ENCODE peak calls at places on chromosomes 2 and 18, in seven cellular contexts. E is SJSA1, C is mammary epithelial cell, K is fibroblast of lung, R is right atrium auricular region, W is heart left ventricle, L is spleen. Z is an unnamed sample.

GRCh38 chr18:9287037-9287436 is 47.5 kb upstream of the TWSG1 start:
- DNase-seq in E (no peak), C (no peak), K (peak; percentile 8), R (no peak), W (no peak), L (no peak), Z (no peak)

GRCh38 chr2:43412121-43412753 is 183.6 kb downstream of the THADA start:
- DNase-seq in E (no peak), C (peak; percentile 25), K (peak; percentile 54), R (no peak), W (no peak), L (no peak), Z (peak; percentile 51)

GRCh38 chr2:110979834-110980612 is 140.7 kb upstream of the BCL2L11 start:
- DNase-seq in E (no peak), C (no peak), K (no peak), R (no peak), W (no peak), L (no peak), Z (no peak)

GRCh38 chr18:23281626-23282436 is 146.5 kb downstream of the CABLES1 start:
- DNase-seq in E (peak; percentile 71), C (peak; percentile 94), K (no peak), R (no peak), W (no peak), L (no peak), Z (peak; percentile 89)

GRCh38 chr2:235468978-235469694 is 24.7 kb upstream of the AGAP1 start:
- DNase-seq in E (no peak), C (peak; percentile 85), K (peak; percentile 91), R (peak; percentile 63), W (no peak), L (no peak), Z (peak; percentile 97)

GRCh38 chr2:9732824-9733223 is 102.0 kb upstream of the YWHAQ start:
- DNase-seq in E (no peak), C (no peak), K (no peak), R (no peak), W (no peak), L (no peak), Z (no peak)

GRCh38 chr18:29779096-29779495 is 1263.4 kb downstream of the DSC3 start:
- DNase-seq in E (no peak), C (no peak), K (no peak), R (no peak), W (no peak), L (no peak), Z (peak; percentile 29)

GRCh38 chr2:44060990-44061389 is 65.2 kb upstream of the LRPPRC start:
- DNase-seq in E (no peak), C (no peak), K (no peak), R (no peak), W (no peak), L (no peak), Z (no peak)

GRCh38 chr2:233441161-233442027 is 87.1 kb downstream of the DGKD start:
- DNase-seq in E (no peak), C (no peak), K (no peak), R (no peak), W (no peak), L (peak; percentile 73), Z (no peak)

GRCh38 chr2:11498543-11499034 is 32.6 kb upstream of the E2F6 start:
- DNase-seq in E (no peak), C (peak; percentile 16), K (peak; percentile 30), R (peak; percentile 79), W (peak; percentile 95), L (peak; percentile 85), Z (peak; percentile 28)

GRCh38 chr2:4188561-4188960 is 485.2 kb downstream of the DCDC2C start:
- DNase-seq in E (no peak), C (no peak), K (no peak), R (no peak), W (no peak), L (no peak), Z (no peak)

GRCh38 chr2:186848873-186849578 is at the start of gene ZSWIM2:
- DNase-seq in E (peak; percentile 67), C (peak; percentile 76), K (peak; percentile 89), R (peak; percentile 76), W (peak; percentile 62), L (peak; percentile 80), Z (peak; percentile 92)

GRCh38 chr2:12715258-12715865 is 1.4 kb upstream of the TRIB2 start:
- DNase-seq in E (no peak), C (no peak), K (no peak), R (no peak), W (peak; percentile 43), L (no peak), Z (peak; percentile 16)

GRCh38 chr2:166464187-166464586 is 29.9 kb downstream of the SCN7A start:
- DNase-seq in E (no peak), C (no peak), K (no peak), R (no peak), W (no peak), L (no peak), Z (peak; percentile 1)

GRCh38 chr2:201357216-201357615 is at the start of gene FLACC1:
- DNase-seq in E (no peak), C (peak; percentile 49), K (peak; percentile 88), R (peak; percentile 75), W (peak; percentile 44), L (no peak), Z (peak; percentile 51)

GRCh38 chr2:200405599-200406298 is 99.3 kb downstream of the SPATS2L start:
- DNase-seq in E (peak; percentile 76), C (peak; percentile 87), K (peak; percentile 89), R (no peak), W (no peak), L (no peak), Z (peak; percentile 93)

GRCh38 chr2:172046080-172046678 is 39.1 kb upstream of the DLX1 start:
- DNase-seq in E (no peak), C (no peak), K (peak; percentile 53), R (no peak), W (no peak), L (no peak), Z (no peak)

GRCh38 chr2:61436092-61436491 is 34.8 kb downstream of the USP34 start:
- DNase-seq in E (no peak), C (no peak), K (no peak), R (no peak), W (no peak), L (no peak), Z (peak; percentile 15)

GRCh38 chr2:164621761-164622105 is 451 bp upstream of the GRB14 start:
- DNase-seq in E (no peak), C (peak; percentile 5), K (no peak), R (no peak), W (no peak), L (no peak), Z (no peak)

GRCh38 chr2:138244400-138245001 is 257.1 kb upstream of the SPOPL start:
- DNase-seq in E (no peak), C (peak; percentile 16), K (no peak), R (no peak), W (no peak), L (no peak), Z (peak; percentile 65)

GRCh38 chr2:174951746-174952145 is 53.4 kb downstream of the CHN1 start:
- DNase-seq in E (no peak), C (peak; percentile 8), K (peak; percentile 84), R (no peak), W (no peak), L (no peak), Z (peak; percentile 31)

GRCh38 chr2:221407765-221408164 is 164.3 kb downstream of the EPHA4 start:
- DNase-seq in E (no peak), C (no peak), K (no peak), R (no peak), W (no peak), L (no peak), Z (no peak)

GRCh38 chr2:52629944-52630343 is 1137.7 kb upstream of the CHAC2 start:
- DNase-seq in E (no peak), C (no peak), K (no peak), R (no peak), W (no peak), L (peak; percentile 67), Z (no peak)

GRCh38 chr2:181371782-181372292 is 85.3 kb upstream of the ITGA4 start:
- DNase-seq in E (peak; percentile 62), C (no peak), K (peak; percentile 28), R (no peak), W (no peak), L (no peak), Z (peak; percentile 52)

GRCh38 chr2:24124003-24124585 is 825 bp downstream of the FAM228B start:
- DNase-seq in E (no peak), C (peak; percentile 43), K (peak; percentile 56), R (no peak), W (no peak), L (no peak), Z (peak; percentile 57)

DNA sequence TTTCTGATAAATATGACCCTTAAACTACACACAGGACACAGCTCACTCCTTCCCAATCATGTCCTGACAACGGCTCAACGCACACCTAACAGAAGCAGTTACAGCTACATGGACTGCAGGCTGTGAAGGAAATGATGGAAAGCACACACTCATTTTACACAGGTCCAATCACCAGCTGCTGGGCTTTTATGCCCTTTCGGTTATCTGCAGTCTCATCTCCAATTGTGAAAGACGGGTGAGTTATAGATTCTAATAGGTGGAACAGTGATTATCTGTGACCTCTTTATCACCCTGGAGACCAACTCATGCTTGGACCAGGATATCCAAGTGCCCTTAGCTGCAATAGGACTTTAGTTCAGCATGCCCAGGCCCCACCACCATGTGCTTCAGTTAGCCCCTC is 110.4 kb upstream of the CREB1 start:
- DNase-seq in E (no peak), C (no peak), K (no peak), R (no peak), W (no peak), L (no peak), Z (no peak)
- H3K4me1 ChIP-seq in E (peaks cover 32% of the 10 kb centered on the region), C (peaks cover 9% of the 10 kb centered on the region), K (no peaks in the 10 kb centered on the region), R (no peaks in the 10 kb centered on the region), W (no peaks in the 10 kb centered on the region), L (no peaks in the 10 kb centered on the region), Z (peaks cover 18% of the 10 kb centered on the region)

GRCh38 chr2:178530625-178531142 is 50.4 kb downstream of the PLEKHA3 start:
- DNase-seq in E (no peak), C (peak; percentile 50), K (no peak), R (no peak), W (no peak), L (no peak), Z (peak; percentile 21)
- H3K4me1 ChIP-seq in E (no peaks in the 10 kb centered on the region), C (no peaks in the 10 kb centered on the region), K (no peaks in the 10 kb centered on the region), R (peaks cover 10% of the 10 kb centered on the region), W (no peaks in the 10 kb centered on the region), L (peaks cover 8% of the 10 kb centered on the region), Z (peaks cover 15% of the 10 kb centered on the region)

GRCh38 chr18:24825397-24825796 is 365.0 kb downstream of the HRH4 start:
- DNase-seq in E (no peak), C (no peak), K (no peak), R (no peak), W (no peak), L (no peak), Z (no peak)
- H3K4me1 ChIP-seq in E (no peaks in the 10 kb centered on the region), C (no peaks in the 10 kb centered on the region), K (no peaks in the 10 kb centered on the region), R (no peaks in the 10 kb centered on the region), W (no peaks in the 10 kb centered on the region), L (no peaks in the 10 kb centered on the region), Z (peaks cover 8% of the 10 kb centered on the region)

DNA sequence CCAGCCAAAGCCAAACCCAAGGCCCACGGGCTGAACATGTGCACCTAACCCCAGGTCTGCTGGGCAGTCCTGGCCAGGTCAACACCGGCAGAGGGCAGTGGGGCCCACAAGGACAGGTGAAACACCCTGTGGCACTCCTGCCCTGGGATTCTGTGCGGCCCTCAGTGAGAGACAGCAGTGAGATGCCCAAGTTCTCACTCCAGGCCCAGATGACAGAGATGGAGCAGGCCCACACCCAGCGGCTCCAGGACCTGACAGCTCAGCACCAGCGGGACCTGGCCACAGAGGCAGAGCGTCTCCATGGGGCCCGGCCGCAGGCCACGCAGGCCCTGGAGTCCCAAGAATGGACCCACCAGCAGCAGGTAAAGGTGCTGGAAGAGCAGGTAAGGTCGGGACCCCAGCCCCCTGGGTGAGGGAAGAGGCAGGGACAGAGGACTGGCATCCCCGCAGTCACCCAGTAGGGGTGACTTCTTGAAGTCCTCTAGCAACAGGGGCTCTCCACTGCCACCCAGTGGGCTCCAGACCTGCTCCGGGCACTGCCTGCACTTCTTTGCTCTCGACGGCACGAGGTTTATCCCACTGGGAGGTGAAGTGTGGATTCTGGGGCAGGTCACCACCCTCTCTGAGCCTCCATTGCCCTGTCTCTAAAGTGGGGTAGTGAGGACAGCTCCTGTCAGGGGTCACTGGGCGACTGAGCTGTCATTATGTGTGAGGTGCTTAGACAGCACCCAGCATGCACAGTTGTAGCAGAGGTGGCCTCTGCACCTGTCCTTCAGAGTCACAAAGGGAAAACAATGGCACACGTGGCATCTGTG is 8.8 kb upstream of the SNED1 start:
- DNase-seq in E (peak; percentile 80), C (no peak), K (peak; percentile 32), R (no peak), W (peak; percentile 47), L (peak; percentile 78), Z (peak; percentile 49)
- H3K4me1 ChIP-seq in E (peaks cover 49% of the 10 kb centered on the region), C (peaks cover 17% of the 10 kb centered on the region), K (peaks cover 25% of the 10 kb centered on the region), R (peaks cover 39% of the 10 kb centered on the region), W (peaks cover 35% of the 10 kb centered on the region), L (no peaks in the 10 kb centered on the region), Z (peaks cover 16% of the 10 kb centered on the region)